ENCODE peak calls at places on chromosomes 6 and 20, in six cellular contexts. Q is HCT116; T is astrocyte of the cerebellum; C is CD8-positive, alpha-beta T cell; M is head of caudate nucleus; J is T-helper 17 cell. K is an unnamed sample.

GRCh38 chr6:41174610-41175009 is 11.7 kb upstream of the TREM2 start:
- DNase-seq in Q (no peak), T (no peak), C (no peak), M (no peak), J (no peak), K (no peak)

GRCh38 chr20:47031028-47031427 is 136.4 kb downstream of the EYA2 start:
- DNase-seq in Q (no peak), T (no peak), C (no peak), M (no peak), J (no peak), K (peak)

GRCh38 chr6:137316626-137317025 is 97.4 kb upstream of the IFNGR1 start:
- DNase-seq in Q (no peak), T (no peak), C (no peak), M (no peak), J (no peak), K (no peak)

GRCh38 chr6:16876201-16876600 is 114.9 kb upstream of the ATXN1 start:
- DNase-seq in Q (no peak), T (no peak), C (no peak), M (no peak), J (no peak), K (no peak)

GRCh38 chr6:155024628-155025027 is 29.5 kb downstream of the TIAM2 start:
- DNase-seq in Q (no peak), T (no peak), C (no peak), M (no peak), J (no peak), K (no peak)

GRCh38 chr20:480044-480443 is 17.7 kb upstream of the TBC1D20 start:
- DNase-seq in Q (no peak), T (no peak), C (no peak), M (no peak), J (no peak), K (no peak)

GRCh38 chr6:71721642-71722041 is 164.7 kb upstream of the RIMS1 start:
- DNase-seq in Q (no peak), T (peak), C (no peak), M (no peak), J (no peak), K (no peak)

GRCh38 chr6:134896881-134897280 is 53.0 kb downstream of the ALDH8A1 start:
- DNase-seq in Q (no peak), T (no peak), C (no peak), M (no peak), J (no peak), K (no peak)

GRCh38 chr20:34515484-34516037 is 661 bp upstream of the DYNLRB1 start:
- DNase-seq in Q (no peak), T (no peak), C (peak), M (peak), J (peak), K (no peak)

GRCh38 chr6:120056085-120056484 is 706.5 kb upstream of the MAN1A1 start:
- DNase-seq in Q (no peak), T (no peak), C (no peak), M (no peak), J (no peak), K (no peak)

GRCh38 chr6:117536317-117536716 is 53.8 kb downstream of the DCBLD1 start:
- DNase-seq in Q (no peak), T (no peak), C (no peak), M (no peak), J (no peak), K (no peak)

GRCh38 chr6:24949020-24949569 is 13.3 kb upstream of the RIPOR2 start:
- DNase-seq in Q (no peak), T (no peak), C (no peak), M (no peak), J (no peak), K (no peak)

GRCh38 chr20:36779656-36780025 is 6.1 kb upstream of the DSN1 start:
- DNase-seq in Q (no peak), T (no peak), C (no peak), M (no peak), J (no peak), K (no peak)

GRCh38 chr20:2697768-2698167 is 5.2 kb downstream of the EBF4 start:
- DNase-seq in Q (no peak), T (no peak), C (no peak), M (no peak), J (no peak), K (no peak)

GRCh38 chr6:111738156-111738555 is 132.5 kb upstream of the TRAF3IP2 start:
- DNase-seq in Q (no peak), T (no peak), C (no peak), M (no peak), J (no peak), K (no peak)

GRCh38 chr6:55875420-55875819 is at the start of gene BMP5:
- DNase-seq in Q (no peak), T (no peak), C (no peak), M (no peak), J (no peak), K (no peak)

GRCh38 chr6:111657146-111657545 is 51.5 kb upstream of the TRAF3IP2 start:
- DNase-seq in Q (no peak), T (no peak), C (no peak), M (no peak), J (no peak), K (peak)

GRCh38 chr6:134028438-134028837 is 24.0 kb downstream of the SLC2A12 start:
- DNase-seq in Q (no peak), T (no peak), C (no peak), M (no peak), J (no peak), K (no peak)

GRCh38 chr6:25659633-25660368 is 7.8 kb downstream of the SCGN start:
- DNase-seq in Q (no peak), T (no peak), C (no peak), M (no peak), J (no peak), K (peak)

GRCh38 chr20:62285722-62286121 is 17.1 kb upstream of the ADRM1 start:
- DNase-seq in Q (no peak), T (no peak), C (no peak), M (no peak), J (no peak), K (no peak)

GRCh38 chr20:18138266-18138582 is 561 bp downstream of the KAT14 start:
- DNase-seq in Q (no peak), T (no peak), C (no peak), M (no peak), J (no peak), K (no peak)

GRCh38 chr6:21398741-21399140 is 194.8 kb upstream of the SOX4 start:
- DNase-seq in Q (no peak), T (no peak), C (no peak), M (no peak), J (no peak), K (no peak)

GRCh38 chr6:124978451-124979293 is 16.4 kb downstream of the RNF217 start:
- DNase-seq in Q (no peak), T (no peak), C (no peak), M (peak), J (no peak), K (no peak)

K was measured in LNCaP clone FGC.